ENCODE peak calls at places on chromosomes 13 and 19, in nine cellular contexts. U, I, K, N, B, J, T, F and M are unnamed samples.

GRCh38 chr13:29532821-29533220 is 62.7 kb downstream of the SLC7A1 start:
- DNase-seq in U (no peak), I (no peak), K (no peak), N (no peak), B (no peak), J (no peak), T (no peak), F (no peak), M (no peak)

GRCh38 chr19:19637523-19638251 is 5.8 kb downstream of the GMIP start:
- DNase-seq in U (no peak), I (no peak), K (no peak), N (no peak), B (no peak), J (no peak), T (no peak), F (no peak), M (peak)

GRCh38 chr13:112465251-112466131 is 89.3 kb downstream of the SPACA7 start:
- DNase-seq in U (no peak), I (no peak), K (no peak), N (no peak), B (no peak), J (no peak), T (no peak), F (no peak), M (no peak)

GRCh38 chr13:105462981-105463380 is 1072.5 kb downstream of the EFNB2 start:
- DNase-seq in U (no peak), I (no peak), K (peak), N (no peak), B (peak), J (no peak), T (peak), F (peak), M (no peak)

GRCh38 chr13:52128714-52129700 is at the start of gene NEK5:
- DNase-seq in U (peak), I (peak), K (peak), N (peak), B (peak), J (peak), T (peak), F (peak), M (peak)

GRCh38 chr13:57137631-57138030 is 3.1 kb upstream of the PRR20A start:
- DNase-seq in U (no peak), I (no peak), K (no peak), N (no peak), B (no peak), J (no peak), T (no peak), F (no peak), M (no peak)

GRCh38 chr19:2611483-2612464 is 90.7 kb downstream of the GNG7 start:
- DNase-seq in U (no peak), I (no peak), K (no peak), N (peak), B (no peak), J (no peak), T (no peak), F (no peak), M (no peak)

GRCh38 chr13:92224052-92224821 is 825.8 kb downstream of the GPC5 start:
- DNase-seq in U (no peak), I (no peak), K (peak), N (peak), B (no peak), J (no peak), T (peak), F (peak), M (no peak)

GRCh38 chr13:31699650-31700049 is 39.7 kb upstream of the RXFP2 start:
- DNase-seq in U (no peak), I (peak), K (peak), N (no peak), B (no peak), J (no peak), T (peak), F (peak), M (no peak)